ENCODE peak calls at places on chromosome 12, in eight cellular contexts. K is germinal center; T is GM10248; E is activated CD8-positive, alpha-beta memory T cell treated with anti-CD3 and anti-CD28 coated beads for 4 hours; Z is caudate nucleus; A is NCI-H774; L is hepatocyte; N is memory B cell. V is an unnamed sample.
A peak's percentile ranks its signal among the peaks of the same experiment; 100 is the strongest.

GRCh38 chr12:70106347-70106746 is 136.9 kb upstream of the CNOT2 start:
- DNase-seq in Z (no peak), K (no peak), E (no peak), L (peak; percentile 32), T (no peak), A (no peak), N (no peak), V (no peak)

GRCh38 chr12:52280319-52280795 is 5.9 kb downstream of the KRT86 start:
- DNase-seq in Z (no peak), N (no peak), A (no peak), L (peak; percentile 64), T (no peak), E (no peak), K (no peak), V (no peak)

GRCh38 chr12:127742231-127742630 is 524.7 kb upstream of the TMEM132C start:
- DNase-seq in E (no peak), L (no peak), T (no peak), K (no peak), A (no peak), N (no peak), Z (no peak), V (no peak)

GRCh38 chr12:15558915-15559528 is 230.2 kb downstream of the EPS8 start:
- DNase-seq in K (no peak), Z (no peak), E (no peak), N (no peak), L (no peak), T (no peak), A (no peak), V (no peak)

GRCh38 chr12:31651893-31652521 is 7.5 kb upstream of the ETFBKMT start:
- DNase-seq in K (no peak), Z (no peak), A (no peak), L (no peak), E (no peak), T (no peak), N (no peak), V (no peak)

GRCh38 chr12:124621296-124621660 is 53.9 kb upstream of the NCOR2 start:
- DNase-seq in Z (no peak), L (peak; percentile 41), N (no peak), T (no peak), E (no peak), A (no peak), K (no peak), V (no peak)

GRCh38 chr12:125284945-125285344 is 219.7 kb downstream of the AACS start:
- DNase-seq in A (no peak), Z (no peak), T (no peak), E (no peak), K (peak; percentile 38), N (no peak), L (no peak), V (no peak)

GRCh38 chr12:81329088-81329487 is 251.2 kb downstream of the ACSS3 start:
- DNase-seq in N (no peak), L (peak; percentile 12), T (no peak), E (no peak), A (no peak), K (peak; percentile 16), Z (no peak), V (no peak)

GRCh38 chr12:24121911-24122310 is 172.4 kb upstream of the SOX5 start:
- DNase-seq in A (no peak), Z (no peak), E (no peak), T (no peak), L (no peak), N (no peak), K (no peak), V (no peak)

GRCh38 chr12:17372508-17372907 is 717.5 kb downstream of the RERGL start:
- DNase-seq in L (no peak), K (no peak), T (no peak), A (no peak), Z (no peak), E (no peak), N (no peak), V (no peak)

GRCh38 chr12:101127521-101128219 is 82.4 kb downstream of the SLC5A8 start:
- DNase-seq in Z (no peak), E (no peak), K (no peak), T (no peak), A (no peak), L (no peak), N (no peak), V (no peak)

GRCh38 chr12:81963651-81964050 is 204.5 kb upstream of the PPFIA2 start:
- DNase-seq in A (no peak), T (no peak), L (no peak), Z (no peak), K (no peak), N (no peak), E (no peak), V (no peak)

GRCh38 chr12:115294443-115295133 is 610.6 kb upstream of the TBX3 start:
- DNase-seq in N (no peak), K (no peak), T (no peak), E (no peak), Z (no peak), A (no peak), L (peak; percentile 9), V (no peak)

GRCh38 chr12:75944097-75944904 is 87.3 kb downstream of the PHLDA1 start:
- DNase-seq in T (peak; percentile 48), K (no peak), A (peak; percentile 38), Z (no peak), E (no peak), N (peak; percentile 5), L (peak; percentile 64), V (no peak)

GRCh38 chr12:78580296-78580695 is 284.3 kb upstream of the SYT1 start:
- DNase-seq in N (no peak), L (no peak), A (no peak), Z (no peak), K (no peak), T (no peak), E (no peak), V (no peak)

GRCh38 chr12:96465896-96466295 is 23.5 kb upstream of the CFAP54 start:
- DNase-seq in K (no peak), Z (no peak), E (no peak), T (no peak), L (no peak), A (no peak), N (no peak), V (no peak)

GRCh38 chr12:26422839-26423398 is 227.5 kb downstream of the SSPN start:
- DNase-seq in A (no peak), K (no peak), N (no peak), T (no peak), L (no peak), Z (no peak), E (no peak), V (no peak)

GRCh38 chr12:98519257-98519907 is 4.0 kb downstream of the TMPO start:
- DNase-seq in N (no peak), A (no peak), K (no peak), L (no peak), Z (no peak), T (no peak), E (no peak), V (no peak)

GRCh38 chr12:47356129-47356622 is 276.4 kb upstream of the AMIGO2 start:
- DNase-seq in T (peak; percentile 48), N (peak; percentile 69), K (peak; percentile 69), E (no peak), Z (no peak), L (no peak), A (no peak), V (peak; percentile 3)

GRCh38 chr12:16844875-16845274 is 238.9 kb upstream of the LMO3 start:
- DNase-seq in K (no peak), E (no peak), Z (no peak), A (no peak), T (no peak), L (no peak), N (no peak), V (no peak)

GRCh38 chr12:110199360-110200123 is 75.4 kb downstream of the IFT81 start:
- DNase-seq in K (no peak), E (no peak), A (no peak), L (peak; percentile 33), Z (no peak), N (no peak), T (no peak), V (peak; percentile 30)

GRCh38 chr12:90773526-90773925 is 181.4 kb downstream of the CCER1 start:
- DNase-seq in L (no peak), Z (no peak), T (no peak), E (no peak), A (no peak), K (no peak), N (no peak), V (no peak)

GRCh38 chr12:131065279-131065678 is 111.6 kb downstream of the ADGRD1 start:
- DNase-seq in Z (no peak), T (no peak), A (no peak), E (no peak), N (no peak), L (no peak), K (no peak), V (no peak)

GRCh38 chr12:121937654-121938053 is 19.3 kb downstream of the CFAP251 start:
- DNase-seq in Z (no peak), K (no peak), E (no peak), L (no peak), N (no peak), T (no peak), A (no peak), V (no peak)

GRCh38 chr12:5567021-5567744 is 135.3 kb downstream of the NTF3 start:
- DNase-seq in T (no peak), A (no peak), N (no peak), Z (no peak), K (no peak), E (no peak), L (peak; percentile 36), V (peak; percentile 75)

GRCh38 chr12:4685317-4685716 is 34.9 kb upstream of the GALNT8 start:
- DNase-seq in Z (no peak), E (no peak), L (no peak), N (no peak), T (no peak), A (no peak), K (no peak), V (no peak)

GRCh38 chr12:114174326-114174725 is 208.2 kb upstream of the RBM19 start:
- DNase-seq in T (no peak), L (no peak), Z (no peak), E (no peak), N (no peak), A (peak; percentile 11), K (no peak), V (no peak)

GRCh38 chr12:11981174-11981733 is 89.5 kb upstream of the BCL2L14 start:
- DNase-seq in Z (no peak), K (no peak), A (no peak), L (no peak), N (no peak), T (peak; percentile 68), E (no peak), V (no peak)

GRCh38 chr12:22160396-22161003 is 114.5 kb downstream of the CMAS start:
- DNase-seq in Z (no peak), A (no peak), E (no peak), L (no peak), K (no peak), T (no peak), N (no peak), V (no peak)

GRCh38 chr12:26088999-26089398 is 35.8 kb downstream of the BHLHE41 start:
- DNase-seq in N (no peak), E (no peak), A (no peak), T (peak; percentile 66), Z (no peak), K (peak; percentile 21), L (peak; percentile 48), V (no peak)

GRCh38 chr12:45336331-45336730 is 120.4 kb downstream of the ANO6 start:
- DNase-seq in N (no peak), E (no peak), L (peak; percentile 34), K (no peak), A (no peak), T (no peak), Z (no peak), V (no peak)

GRCh38 chr12:24742378-24742777 is 206.5 kb downstream of the BCAT1 start:
- DNase-seq in Z (no peak), T (peak; percentile 35), L (no peak), K (peak; percentile 71), A (no peak), N (peak; percentile 47), E (no peak), V (no peak)

GRCh38 chr12:90510948-90511347 is 444.0 kb downstream of the CCER1 start:
- DNase-seq in K (no peak), N (no peak), A (no peak), L (no peak), T (no peak), E (no peak), Z (no peak), V (no peak)